ENCODE peak calls at places on chromosome X, in five cellular contexts. Y, I, V, K and G are unnamed samples.

GRCh38 chrX:24682739-24683432 is 10.8 kb upstream of the POLA1 start:
- DNase-seq in Y (no peak), I (no peak), V (no peak), K (no peak), G (no peak)

GRCh38 chrX:20063716-20064351 is 52.9 kb downstream of the MAP7D2 start:
- DNase-seq in Y (no peak), I (no peak), V (no peak), K (no peak), G (peak)

GRCh38 chrX:49754238-49754857 is 58.6 kb upstream of the PAGE1 start:
- DNase-seq in Y (peak), I (peak), V (peak), K (no peak), G (peak)

GRCh38 chrX:84501798-84502628 is at the start of gene HDX:
- DNase-seq in Y (peak), I (peak), V (peak), K (peak), G (peak)

GRCh38 chrX:153533041-153533565 is 15.7 kb downstream of the ATP2B3 start:
- DNase-seq in Y (no peak), I (no peak), V (no peak), K (no peak), G (no peak)

GRCh38 chrX:71809886-71810285 is 46.7 kb downstream of the CXorf49B start:
- DNase-seq in Y (no peak), I (no peak), V (no peak), K (no peak), G (peak)

GRCh38 chrX:17939724-17940123 is 78.6 kb upstream of the RAI2 start:
- DNase-seq in Y (no peak), I (no peak), V (no peak), K (no peak), G (no peak)

GRCh38 chrX:69556094-69557011 is 52.2 kb downstream of the NALF2 start:
- DNase-seq in Y (peak), I (no peak), V (no peak), K (no peak), G (peak)

GRCh38 chrX:49188468-49189076 is 2.4 kb upstream of the PRICKLE3 start:
- DNase-seq in Y (no peak), I (no peak), V (no peak), K (no peak), G (no peak)

GRCh38 chrX:118459494-118459893 is 36.1 kb upstream of the DOCK11 start:
- DNase-seq in Y (no peak), I (no peak), V (no peak), K (no peak), G (peak)

GRCh38 chrX:119880552-119881437 is 9.2 kb downstream of the NDUFA1 start:
- DNase-seq in Y (no peak), I (no peak), V (no peak), K (no peak), G (peak)

GRCh38 chrX:31423575-31424284 is 351.9 kb upstream of the FTHL17 start:
- DNase-seq in Y (peak), I (no peak), V (no peak), K (peak), G (peak)

GRCh38 chrX:153667281-153667831 is 6.3 kb downstream of the PNCK start:
- DNase-seq in Y (no peak), I (no peak), V (no peak), K (no peak), G (no peak)

GRCh38 chrX:32847921-32848320 is 363.4 kb downstream of the DMD start:
- DNase-seq in Y (no peak), I (no peak), V (no peak), K (no peak), G (peak)

GRCh38 chrX:104270916-104271512 is 16.3 kb upstream of the ESX1 start:
- DNase-seq in Y (peak), I (no peak), V (no peak), K (peak), G (peak)

GRCh38 chrX:82813671-82814078 is 694.4 kb upstream of the POU3F4 start:
- DNase-seq in Y (no peak), I (no peak), V (no peak), K (no peak), G (peak)

GRCh38 chrX:100296183-100296753 is 113.8 kb downstream of the PCDH19 start:
- DNase-seq in Y (peak), I (no peak), V (peak), K (no peak), G (no peak)

GRCh38 chrX:154409222-154409871 is at the start of gene DNASE1L1:
- DNase-seq in Y (no peak), I (peak), V (peak), K (peak), G (peak)

GRCh38 chrX:125422986-125423385 is 103.3 kb downstream of the TEX13C start:
- DNase-seq in Y (no peak), I (no peak), V (no peak), K (no peak), G (no peak)

GRCh38 chrX:69285401-69285871 is 120.2 kb upstream of the PJA1 start:
- DNase-seq in Y (peak), I (peak), V (peak), K (peak), G (peak)

GRCh38 chrX:100802843-100803242 is 17.3 kb upstream of the CSTF2 start:
- DNase-seq in Y (no peak), I (no peak), V (no peak), K (no peak), G (no peak)

GRCh38 chrX:25028726-25029125 is 13.0 kb upstream of the ARX start:
- DNase-seq in Y (no peak), I (no peak), V (no peak), K (no peak), G (peak)

GRCh38 chrX:72094894-72095293 is 36.8 kb downstream of the RTL5 start:
- DNase-seq in Y (peak), I (no peak), V (peak), K (no peak), G (no peak)

GRCh38 chrX:69501433-69501832 is 2.7 kb upstream of the NALF2 start:
- DNase-seq in Y (no peak), I (no peak), V (no peak), K (no peak), G (no peak)

GRCh38 chrX:3345281-3346081 is 971 bp downstream of the MXRA5 start:
- DNase-seq in Y (peak), I (peak), V (peak), K (no peak), G (peak)

GRCh38 chrX:7270018-7270417 is 122.1 kb upstream of the PUDP start:
- DNase-seq in Y (no peak), I (no peak), V (no peak), K (no peak), G (no peak)

GRCh38 chrX:101206471-101206870 is 13.1 kb upstream of the DRP2 start:
- DNase-seq in Y (no peak), I (no peak), V (no peak), K (no peak), G (peak)

GRCh38 chrX:38206542-38206941 is 14.1 kb downstream of the SRPX start:
- DNase-seq in Y (no peak), I (no peak), V (no peak), K (no peak), G (no peak)

GRCh38 chrX:10633722-10634121 is 13.3 kb upstream of the MID1 start:
- DNase-seq in Y (peak), I (no peak), V (no peak), K (no peak), G (peak)

GRCh38 chrX:42725196-42725595 is 52.8 kb downstream of the PPP1R2C start:
- DNase-seq in Y (no peak), I (no peak), V (no peak), K (no peak), G (no peak)

GRCh38 chrX:103629295-103630170 is 758 bp downstream of the TCEAL1 start:
- DNase-seq in Y (peak), I (peak), V (peak), K (peak), G (peak)

GRCh38 chrX:117274943-117275342 is 812.2 kb upstream of the CT83 start:
- DNase-seq in Y (no peak), I (no peak), V (no peak), K (no peak), G (no peak)

GRCh38 chrX:49243166-49243565 is 7.9 kb downstream of the CCDC22 start:
- DNase-seq in Y (no peak), I (no peak), V (no peak), K (no peak), G (no peak)

GRCh38 chrX:148633509-148633908 is 133.1 kb downstream of the AFF2 start:
- DNase-seq in Y (no peak), I (no peak), V (no peak), K (no peak), G (no peak)

GRCh38 chrX:28498658-28499057 is 88.6 kb upstream of the IL1RAPL1 start:
- DNase-seq in Y (no peak), I (no peak), V (no peak), K (no peak), G (peak)

GRCh38 chrX:110242371-110242770 is 75.5 kb downstream of the AMMECR1 start:
- DNase-seq in Y (no peak), I (no peak), V (no peak), K (no peak), G (peak)

GRCh38 chrX:25925956-25926355 is 212.2 kb upstream of the MAGEB18 start:
- DNase-seq in Y (no peak), I (no peak), V (no peak), K (no peak), G (no peak)

DNA sequence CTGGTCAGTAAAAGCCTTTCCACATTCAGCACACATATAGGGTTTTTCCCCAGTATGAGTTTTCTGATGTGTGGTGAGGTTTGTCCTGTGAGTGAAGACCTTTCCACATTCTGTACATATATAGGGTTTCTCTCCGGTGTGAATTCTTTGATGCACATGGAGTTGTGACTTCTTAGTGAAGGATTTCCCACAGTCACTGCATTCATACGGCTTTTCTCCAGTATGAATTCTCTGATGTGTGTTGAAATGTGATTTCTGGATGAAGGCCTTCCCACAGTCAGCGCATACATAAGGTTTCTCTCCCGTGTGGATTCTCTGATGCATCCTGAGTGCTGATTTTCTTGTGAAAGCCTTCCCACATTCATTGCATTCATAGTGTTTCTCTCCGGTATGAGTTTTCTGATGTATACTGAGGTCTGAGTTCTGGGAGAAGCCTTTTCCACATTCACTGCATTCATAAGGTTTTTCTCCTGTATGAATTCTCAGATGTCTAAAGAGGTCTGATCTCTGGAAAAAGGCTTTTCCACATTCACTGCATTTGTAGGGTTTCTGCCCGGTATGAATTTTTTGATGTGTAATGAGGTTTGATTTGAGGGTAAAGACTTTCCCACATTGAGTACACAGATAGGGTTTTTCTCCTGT is 34.7 kb downstream of the ZNF41 start:
- DNase-seq in Y (no peak), I (no peak), V (no peak), K (no peak), G (no peak)
- TF ChIP-seq CTCF in Y (no peak), I (no peak), V (no peak), K (no peak), G (no peak)

DNA sequence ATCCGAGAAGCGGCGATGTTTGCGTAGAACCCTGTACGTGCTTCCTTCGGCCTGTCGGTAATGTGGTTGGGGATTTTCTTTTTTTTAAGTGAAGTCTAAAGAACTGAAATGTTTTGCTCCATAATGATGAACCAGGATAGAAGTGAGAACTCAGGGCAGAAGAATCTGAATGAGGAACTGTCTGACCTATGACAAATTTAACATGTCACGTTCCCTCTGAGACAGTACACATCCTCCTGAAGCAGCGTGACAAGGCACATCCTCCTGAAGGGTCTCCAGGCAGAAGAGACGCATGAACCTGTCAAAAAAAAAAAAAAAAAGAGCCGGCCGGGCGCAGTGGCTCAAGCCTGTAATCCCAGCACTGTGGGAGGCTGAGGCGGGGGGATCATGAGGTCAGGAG is 6.2 kb downstream of the CSF2RA start:
- DNase-seq in Y (no peak), I (no peak), V (no peak), K (no peak), G (no peak)
- H3K4me3 ChIP-seq in Y (no peak), I (no peak), V (no peak), K (no peak), G (no peak)

GRCh38 chrX:15854080-15854655 is 445 bp downstream of the AP1S2 start:
- DNase-seq in Y (peak), I (peak), V (peak), K (peak), G (no peak)
- TF ChIP-seq CTCF in Y (no peak), I (peak), V (peak), K (peak), G (peak)

GRCh38 chrX:57900961-57901360 is 9.3 kb downstream of the ZXDA start:
- DNase-seq in Y (no peak), I (no peak), V (no peak), K (no peak), G (no peak)

GRCh38 chrX:57904481-57904880 is 5.8 kb downstream of the ZXDA start:
- DNase-seq in Y (no peak), I (no peak), V (no peak), K (no peak), G (no peak)

GRCh38 chrX:57905141-57905540 is 5.1 kb downstream of the ZXDA start:
- DNase-seq in Y (no peak), I (no peak), V (no peak), K (no peak), G (no peak)

GRCh38 chrX:57902633-57903032 is 7.6 kb downstream of the ZXDA start:
- DNase-seq in Y (no peak), I (no peak), V (no peak), K (no peak), G (no peak)

DNA sequence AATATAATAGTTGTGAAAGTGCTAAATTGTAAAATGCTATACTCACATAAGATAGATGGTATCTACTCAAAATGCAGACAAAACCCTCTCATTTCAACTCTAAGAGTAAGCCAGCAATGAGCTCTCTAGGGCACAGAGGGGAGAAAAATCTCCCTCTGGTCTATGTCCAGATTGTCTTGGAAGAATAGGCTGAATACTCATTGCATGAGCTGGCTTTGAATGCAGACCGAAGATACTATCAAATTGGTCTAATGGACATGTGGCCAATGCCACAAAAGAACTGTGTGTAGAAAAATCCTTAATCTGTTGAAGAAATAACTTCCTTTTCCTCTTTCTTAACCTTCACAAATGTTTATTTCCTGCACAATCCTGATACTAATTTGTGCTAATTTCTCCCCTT is 3.5 kb downstream of the ZXDA start:
- DNase-seq in Y (no peak), I (no peak), V (no peak), K (no peak), G (no peak)
- H3K4me3 ChIP-seq in Y (no peak), I (no peak), V (no peak), K (no peak), G (no peak)

DNA sequence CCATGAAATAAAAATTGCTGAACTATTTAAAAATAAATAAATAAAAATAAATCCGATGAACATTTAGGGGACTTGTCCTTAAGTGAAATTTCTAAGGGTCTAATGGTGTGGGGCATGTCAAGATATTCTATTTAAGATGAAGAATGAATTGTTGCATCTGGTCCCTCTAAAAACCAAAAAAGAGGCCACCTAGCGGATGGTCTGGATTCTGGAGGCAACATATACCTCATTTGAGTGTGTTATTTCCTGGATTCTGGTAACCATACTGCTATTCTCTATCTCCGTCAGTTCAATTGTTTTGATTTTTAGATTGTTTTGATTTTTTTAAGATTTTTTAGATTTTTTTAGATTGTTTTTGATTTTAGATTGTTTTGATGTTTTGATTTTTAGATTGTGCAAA is 28.3 kb downstream of the AGTR2 start:
- DNase-seq in Y (no peak), I (no peak), V (no peak), K (no peak), G (no peak)
- TF ChIP-seq CTCF in Y (no peak), I (no peak), V (no peak), K (no peak), G (no peak)

GRCh38 chrX:150365953-150366911 is 3.1 kb downstream of the MAMLD1 start:
- DNase-seq in Y (peak), I (peak), V (peak), K (peak), G (no peak)

GRCh38 chrX:150363561-150364346 is 637 bp downstream of the MAMLD1 start:
- DNase-seq in Y (peak), I (peak), V (peak), K (peak), G (no peak)

GRCh38 chrX:150366951-150367545 is 3.9 kb downstream of the MAMLD1 start:
- DNase-seq in Y (no peak), I (no peak), V (no peak), K (no peak), G (no peak)

GRCh38 chrX:150364347-150365050 is 1.4 kb downstream of the MAMLD1 start:
- DNase-seq in Y (peak), I (peak), V (peak), K (peak), G (no peak)

DNA sequence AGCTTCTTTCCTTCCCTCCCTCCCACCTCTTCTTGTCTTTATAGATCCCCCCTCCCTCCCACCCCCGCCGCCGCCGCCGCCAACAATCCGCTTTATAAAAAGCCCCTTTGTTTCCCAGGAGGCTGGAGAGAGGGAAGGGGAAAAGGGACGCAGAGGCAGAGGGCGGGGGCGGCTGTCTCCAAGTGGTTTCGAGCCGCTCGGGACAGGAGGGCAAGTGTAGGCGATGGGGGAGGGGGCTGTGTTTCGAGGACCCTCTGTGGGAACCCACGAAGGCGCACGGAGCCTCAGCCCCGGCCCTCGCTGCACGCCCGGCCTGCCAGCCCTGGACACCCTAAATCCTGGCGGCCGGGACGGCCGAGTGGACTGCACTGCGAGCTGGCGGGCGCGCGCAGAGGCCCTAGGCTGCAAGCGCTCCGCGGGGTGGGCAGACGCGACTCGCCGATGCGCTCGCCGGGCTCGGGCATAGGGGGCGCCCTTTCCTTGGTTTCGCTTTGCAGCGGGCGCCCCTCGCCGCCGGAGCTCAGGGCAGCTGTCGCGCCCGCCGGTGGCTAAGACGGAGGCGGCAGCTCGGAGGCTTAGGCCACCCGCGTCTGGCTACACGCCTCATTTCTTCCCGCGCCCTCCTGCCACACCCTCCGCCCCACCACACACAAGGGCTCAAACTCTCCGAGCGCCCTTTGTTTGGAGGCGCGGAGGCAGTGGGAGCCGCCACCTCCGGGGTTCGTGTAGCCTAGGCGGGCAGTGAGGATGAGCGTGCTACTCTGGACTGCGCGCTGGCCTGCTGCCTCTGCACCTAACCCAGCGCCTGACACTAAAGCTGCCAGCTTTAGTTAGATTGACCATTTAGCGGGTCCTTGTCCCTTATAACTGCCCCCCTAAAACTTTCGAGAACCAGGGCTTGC is 2.2 kb downstream of the MAMLD1 start:
- DNase-seq in Y (peak), I (peak), V (peak), K (peak), G (no peak)
- H3K4me3 ChIP-seq in Y (peak), I (peak), V (peak), K (peak), G (peak)